ENCODE peak calls at places on chromosomes 1 and 21, in five cellular contexts. H, P, Q, G and B are unnamed samples.

GRCh38 chr1:83901547-83902155 is 97.3 kb downstream of the TTLL7 start:
- DNase-seq in G (peak; percentile 78), P (no peak), H (no peak), Q (no peak), B (peak; percentile 27)

GRCh38 chr1:93578911-93579825 is 102.5 kb downstream of the BCAR3 start:
- DNase-seq in H (peak; percentile 39), Q (no peak), P (no peak), G (no peak), B (no peak)

GRCh38 chr21:26834181-26834945 is 10.8 kb downstream of the ADAMTS1 start:
- DNase-seq in P (no peak), H (no peak), G (no peak), Q (no peak), B (no peak)

GRCh38 chr1:15370781-15371467 is 38.8 kb upstream of the EFHD2 start:
- DNase-seq in P (no peak), H (peak; percentile 40), G (peak; percentile 61), Q (no peak), B (no peak)

GRCh38 chr1:91502138-91502881 is 1.7 kb downstream of the CDC7 start:
- DNase-seq in G (peak; percentile 79), H (no peak), P (no peak), Q (no peak), B (no peak)

GRCh38 chr1:163048970-163049680 is 20.0 kb upstream of the RGS4 start:
- DNase-seq in H (peak; percentile 19), Q (no peak), G (no peak), P (no peak), B (no peak)

GRCh38 chr1:202154766-202155477 is 5.5 kb downstream of the PTPN7 start:
- DNase-seq in H (peak; percentile 62), P (no peak), Q (peak; percentile 81), G (peak; percentile 30), B (peak; percentile 73)

GRCh38 chr1:111847519-111847918 is 91.8 kb downstream of the DDX20 start:
- DNase-seq in Q (no peak), G (no peak), P (no peak), H (peak; percentile 55), B (no peak)

GRCh38 chr1:70475023-70475422 is 64.0 kb downstream of the CTH start:
- DNase-seq in Q (no peak), G (no peak), P (no peak), H (no peak), B (no peak)

GRCh38 chr1:213201380-213202155 is 150.5 kb downstream of the RPS6KC1 start:
- DNase-seq in Q (no peak), G (no peak), P (no peak), H (no peak), B (no peak)

GRCh38 chr1:242586355-242586670 is 61.8 kb upstream of the PLD5 start:
- DNase-seq in Q (no peak), P (no peak), G (no peak), H (no peak), B (no peak)

GRCh38 chr1:81920245-81920740 is 119.6 kb downstream of the ADGRL2 start:
- DNase-seq in Q (peak; percentile 61), H (no peak), G (no peak), P (no peak), B (no peak)

GRCh38 chr1:17053071-17053684 is 654 bp downstream of the SDHB start:
- DNase-seq in H (no peak), G (no peak), P (no peak), Q (no peak), B (peak; percentile 33)

GRCh38 chr1:169892819-169893644 is 664 bp downstream of the SCYL3 start:
- DNase-seq in H (no peak), P (no peak), Q (peak; percentile 22), G (no peak), B (no peak)

GRCh38 chr1:90045853-90046563 is 51.1 kb downstream of the ZNF326 start:
- DNase-seq in H (peak; percentile 39), Q (peak; percentile 43), P (no peak), G (peak; percentile 11), B (peak; percentile 54)
- TF ChIP-seq FOXM1 in H (no peak), Q (no peak), P (no peak), G (no peak), B (no peak)

DNA sequence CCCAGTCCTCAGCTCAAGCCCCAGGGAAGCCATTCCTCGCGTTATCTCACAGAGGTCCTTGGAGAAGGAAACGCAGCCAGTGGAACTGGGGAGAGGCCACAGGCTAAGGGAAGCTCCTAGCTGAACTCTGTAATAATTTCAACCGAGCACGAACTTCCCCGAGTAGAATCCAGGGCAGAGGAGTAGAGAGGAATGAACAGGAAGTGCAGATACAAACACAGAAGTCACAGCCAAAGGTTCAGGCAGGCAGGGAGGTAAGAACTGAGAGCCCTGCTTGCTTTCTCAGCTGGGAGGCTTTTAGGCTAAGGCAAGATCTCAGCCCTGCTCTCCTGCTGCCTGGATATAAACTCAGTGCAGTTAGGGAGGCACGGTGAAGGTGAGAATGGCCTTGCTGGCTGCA is 23.7 kb downstream of the WARS2 start:
- DNase-seq in G (no peak), H (no peak), Q (no peak), P (no peak), B (no peak)
- TF ChIP-seq FOXM1 in G (no peak), H (no peak), Q (no peak), P (no peak), B (no peak)

GRCh38 chr1:206005761-206006160 is 2.6 kb upstream of the RAB7B start:
- DNase-seq in P (no peak), G (no peak), Q (no peak), H (no peak), B (no peak)

GRCh38 chr1:206004269-206004800 is 1.1 kb upstream of the RAB7B start:
- DNase-seq in H (no peak), G (no peak), Q (no peak), P (no peak), B (no peak)

GRCh38 chr1:206006946-206007345 is 3.8 kb upstream of the RAB7B start:
- DNase-seq in G (no peak), H (no peak), P (no peak), Q (no peak), B (no peak)

GRCh38 chr1:206004821-206005220 is 1.6 kb upstream of the RAB7B start:
- DNase-seq in P (no peak), G (no peak), H (no peak), Q (no peak), B (no peak)

DNA sequence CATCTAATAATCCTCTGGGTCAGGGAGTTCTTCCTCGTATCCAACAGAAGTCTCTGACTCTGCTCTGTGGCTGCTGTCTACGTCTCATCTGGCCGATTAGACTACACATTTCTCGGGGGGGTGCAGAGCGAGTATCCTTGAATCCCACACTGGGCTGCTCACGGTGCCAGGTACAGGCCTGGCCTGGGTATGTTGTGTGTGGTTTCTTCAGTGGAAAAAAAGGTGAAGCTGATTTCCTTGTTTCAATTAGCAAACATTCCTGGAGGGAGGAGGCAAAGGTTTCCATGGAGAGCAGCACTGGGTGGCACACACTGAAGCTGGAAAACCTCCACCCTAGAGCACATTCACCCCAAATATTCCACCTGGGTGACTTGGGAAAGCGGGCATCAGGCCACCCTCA is 2.0 kb upstream of the RAB7B start:
- DNase-seq in P (no peak), Q (no peak), H (no peak), G (no peak), B (no peak)
- TF ChIP-seq FOXM1 in P (no peak), Q (no peak), H (no peak), G (no peak), B (no peak)

DNA sequence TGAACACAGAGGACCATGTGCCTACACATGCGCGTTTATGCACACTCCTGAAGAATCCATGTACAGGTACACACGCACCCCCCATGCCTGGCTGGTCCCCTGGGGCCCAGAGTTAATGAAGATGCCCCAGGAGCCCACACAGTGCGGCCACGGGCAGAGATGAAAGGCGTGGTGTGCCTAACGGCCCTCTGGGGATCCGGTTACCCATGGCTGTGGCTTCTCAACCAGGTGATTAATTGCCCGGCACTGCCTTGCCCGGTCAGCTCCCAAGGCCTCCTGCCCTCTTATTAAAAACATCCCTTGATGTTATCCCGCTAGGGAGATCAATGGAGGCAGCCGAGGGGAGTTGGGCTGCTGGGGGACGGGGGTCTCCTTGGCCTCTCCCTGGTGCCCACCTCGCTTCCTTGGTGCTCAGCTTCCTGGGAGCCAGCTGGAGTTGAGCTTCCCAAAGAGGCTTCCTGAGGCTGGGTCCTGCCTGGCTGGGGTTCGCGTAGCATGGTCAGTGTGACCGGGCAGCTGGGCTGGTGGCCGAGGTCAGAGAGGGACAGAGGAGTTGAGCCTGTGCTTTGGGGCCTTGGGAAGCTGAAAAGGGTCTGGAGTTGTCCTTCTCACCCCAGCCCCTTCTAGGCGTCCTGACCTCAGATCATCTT is 75.0 kb upstream of the WNT4 start:
- DNase-seq in P (no peak), H (no peak), G (no peak), Q (no peak), B (no peak)
- TF ChIP-seq FOXM1 in P (no peak), H (no peak), G (no peak), Q (no peak), B (no peak)

GRCh38 chr1:248841702-248842395 is 3.8 kb downstream of the ZNF672 start:
- DNase-seq in P (no peak), H (no peak), G (peak; percentile 42), Q (no peak), B (no peak)
- TF ChIP-seq FOXM1 in P (no peak), H (no peak), G (no peak), Q (no peak), B (no peak)

GRCh38 chr1:55128418-55128817 is 86.7 kb downstream of the USP24 start:
- DNase-seq in G (peak; percentile 7), Q (no peak), H (no peak), P (no peak), B (no peak)

GRCh38 chr1:55129194-55129728 is 85.9 kb downstream of the USP24 start:
- DNase-seq in P (no peak), Q (no peak), H (no peak), G (no peak), B (no peak)

GRCh38 chr1:55131218-55131617 is 83.9 kb downstream of the USP24 start:
- DNase-seq in Q (no peak), H (no peak), G (no peak), P (no peak), B (no peak)

GRCh38 chr1:55134152-55134808 is 80.9 kb downstream of the USP24 start:
- DNase-seq in Q (no peak), P (no peak), H (no peak), G (no peak), B (no peak)

GRCh38 chr1:55131801-55132200 is 83.4 kb downstream of the USP24 start:
- DNase-seq in Q (no peak), P (no peak), H (no peak), G (no peak), B (no peak)
- TF ChIP-seq FOXM1 in Q (no peak), P (no peak), H (no peak), G (no peak), B (no peak)

DNA sequence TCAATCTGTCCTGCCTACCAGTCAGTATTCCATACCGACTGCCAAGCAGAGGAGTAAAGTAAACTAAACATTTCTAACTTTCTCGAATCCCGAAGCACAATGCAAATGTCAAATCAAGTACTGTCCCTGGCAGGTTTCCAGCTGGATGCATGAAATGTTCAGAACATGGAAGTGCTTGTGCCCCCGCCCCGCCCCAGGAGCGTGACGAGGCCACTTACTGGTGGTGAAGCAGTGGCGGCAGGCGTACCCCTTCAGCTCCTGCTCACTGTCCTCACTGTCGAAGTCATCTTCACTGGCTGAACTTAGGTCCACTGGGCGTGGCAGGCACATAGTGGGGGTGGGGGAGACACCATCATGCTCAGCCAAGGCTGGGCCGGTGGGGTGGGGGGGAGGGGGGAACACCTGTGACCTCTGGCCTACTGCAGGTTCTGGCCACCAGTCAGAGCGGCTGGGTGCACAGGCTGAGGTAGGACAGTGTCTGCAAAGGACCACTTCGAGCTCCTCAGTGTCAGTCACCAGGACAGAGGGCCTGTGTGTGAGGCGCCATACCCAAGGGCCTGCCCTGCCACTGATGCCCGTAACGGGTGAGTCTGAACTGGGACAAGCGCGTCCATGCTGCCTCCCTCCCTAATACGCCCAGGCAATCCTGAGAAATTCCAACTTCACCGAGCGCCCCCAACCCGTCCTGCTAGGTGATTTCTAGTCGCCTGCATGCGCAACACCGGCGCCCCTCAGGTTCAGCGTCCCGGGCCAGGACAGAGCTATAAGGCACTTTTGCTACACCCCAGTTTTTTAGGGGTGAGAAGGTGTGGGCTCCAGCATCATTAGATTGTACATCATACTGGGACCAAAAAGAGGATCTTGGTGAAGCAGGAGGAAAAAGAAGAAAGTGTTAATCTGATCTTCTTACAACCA is 46.9 kb downstream of the SLC45A1 start:
- DNase-seq in G (no peak), P (no peak), Q (no peak), H (no peak), B (no peak)
- TF ChIP-seq FOXM1 in G (no peak), P (no peak), Q (no peak), H (no peak), B (no peak)